ENCODE peak calls at places on chromosomes 2 and 18, in six cellular contexts. One of them, this sample, is unnamed.
A peak's percentile ranks its signal among the peaks of the same experiment; 100 is the strongest.

GRCh38 chr2:62354771-62355550 is 151.0 kb downstream of the TMEM17 start:
- DNase-seq in tibial artery: no peak
- DNase-seq in WERI-Rb-1: no peak
- DNase-seq in NT2/D1: no peak
- DNase-seq in stomach: no peak
- DNase-seq in Peyer's patch: no peak
- DNase-seq in this sample: peak; percentile 63

GRCh38 chr2:128605421-128605820 is 286.8 kb upstream of the HS6ST1 start:
- DNase-seq in tibial artery: peak; percentile 43
- DNase-seq in WERI-Rb-1: no peak
- DNase-seq in NT2/D1: no peak
- DNase-seq in stomach: no peak
- DNase-seq in Peyer's patch: no peak
- DNase-seq in this sample: no peak

GRCh38 chr2:79860233-79861058 is 347.6 kb downstream of the CTNNA2 start:
- DNase-seq in tibial artery: no peak
- DNase-seq in WERI-Rb-1: peak; percentile 22
- DNase-seq in NT2/D1: peak; percentile 35
- DNase-seq in stomach: no peak
- DNase-seq in Peyer's patch: no peak
- DNase-seq in this sample: peak; percentile 51

GRCh38 chr18:43043626-43044025 is 71.9 kb downstream of the RIT2 start:
- DNase-seq in tibial artery: no peak
- DNase-seq in WERI-Rb-1: no peak
- DNase-seq in NT2/D1: no peak
- DNase-seq in stomach: no peak
- DNase-seq in Peyer's patch: no peak
- DNase-seq in this sample: no peak

GRCh38 chr18:8106603-8107002 is 502.6 kb upstream of the RAB12 start:
- DNase-seq in tibial artery: no peak
- DNase-seq in WERI-Rb-1: no peak
- DNase-seq in NT2/D1: no peak
- DNase-seq in stomach: no peak
- DNase-seq in Peyer's patch: no peak
- DNase-seq in this sample: no peak

GRCh38 chr18:61203151-61203550 is 130.1 kb upstream of the CDH20 start:
- DNase-seq in tibial artery: no peak
- DNase-seq in WERI-Rb-1: no peak
- DNase-seq in NT2/D1: no peak
- DNase-seq in stomach: no peak
- DNase-seq in Peyer's patch: no peak
- DNase-seq in this sample: no peak

GRCh38 chr2:135164431-135164830 is 112.3 kb downstream of the RAB3GAP1 start:
- DNase-seq in tibial artery: no peak
- DNase-seq in WERI-Rb-1: no peak
- DNase-seq in NT2/D1: peak; percentile 32
- DNase-seq in stomach: no peak
- DNase-seq in Peyer's patch: no peak
- DNase-seq in this sample: no peak

GRCh38 chr2:226622484-226622883 is 177.1 kb downstream of the IRS1 start:
- DNase-seq in tibial artery: no peak
- DNase-seq in WERI-Rb-1: no peak
- DNase-seq in NT2/D1: no peak
- DNase-seq in stomach: no peak
- DNase-seq in Peyer's patch: no peak
- DNase-seq in this sample: peak; percentile 13

GRCh38 chr2:229050063-229050635 is 220.9 kb downstream of the PID1 start:
- DNase-seq in tibial artery: no peak
- DNase-seq in WERI-Rb-1: no peak
- DNase-seq in NT2/D1: no peak
- DNase-seq in stomach: no peak
- DNase-seq in Peyer's patch: no peak
- DNase-seq in this sample: no peak

GRCh38 chr2:126448611-126449010 is 207.3 kb upstream of the GYPC start:
- DNase-seq in tibial artery: no peak
- DNase-seq in WERI-Rb-1: no peak
- DNase-seq in NT2/D1: no peak
- DNase-seq in stomach: no peak
- DNase-seq in Peyer's patch: no peak
- DNase-seq in this sample: no peak

GRCh38 chr2:19532797-19533196 is 174.4 kb upstream of the OSR1 start:
- DNase-seq in tibial artery: no peak
- DNase-seq in WERI-Rb-1: no peak
- DNase-seq in NT2/D1: no peak
- DNase-seq in stomach: no peak
- DNase-seq in Peyer's patch: no peak
- DNase-seq in this sample: no peak

GRCh38 chr18:47150824-47151366 is 595 bp upstream of the HDHD2 start:
- DNase-seq in tibial artery: no peak
- DNase-seq in WERI-Rb-1: peak; percentile 25
- DNase-seq in NT2/D1: no peak
- DNase-seq in stomach: no peak
- DNase-seq in Peyer's patch: no peak
- DNase-seq in this sample: no peak

GRCh38 chr18:26135563-26135962 is 1.9 kb downstream of the PSMA8 start:
- DNase-seq in tibial artery: no peak
- DNase-seq in WERI-Rb-1: no peak
- DNase-seq in NT2/D1: no peak
- DNase-seq in stomach: no peak
- DNase-seq in Peyer's patch: no peak
- DNase-seq in this sample: no peak

GRCh38 chr18:26133652-26134051 is at the start of gene PSMA8:
- DNase-seq in tibial artery: no peak
- DNase-seq in WERI-Rb-1: no peak
- DNase-seq in NT2/D1: no peak
- DNase-seq in stomach: no peak
- DNase-seq in Peyer's patch: peak; percentile 43
- DNase-seq in this sample: peak; percentile 63

DNA sequence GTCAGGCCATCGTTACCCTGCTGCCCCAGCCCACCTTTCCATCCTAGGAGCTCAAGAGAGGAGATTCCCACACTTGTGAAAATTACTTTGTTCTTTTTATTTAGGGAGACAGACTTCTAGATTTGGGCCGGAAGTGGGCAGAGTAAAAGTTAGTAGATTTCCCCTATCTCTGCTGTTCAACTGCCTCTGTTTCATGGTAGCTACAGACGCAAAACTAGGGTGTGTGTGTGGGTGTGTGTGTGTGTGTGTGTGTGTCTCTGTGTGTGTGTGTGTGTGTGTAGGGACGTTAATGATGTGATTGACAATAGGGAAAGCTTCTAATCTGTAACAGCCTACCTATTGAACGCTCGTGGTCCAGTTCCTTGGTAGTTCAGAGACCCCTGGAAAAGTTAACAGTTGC is 441 bp downstream of the PSMA8 start:
- DNase-seq in tibial artery: no peak
- DNase-seq in WERI-Rb-1: no peak
- DNase-seq in NT2/D1: no peak
- DNase-seq in stomach: no peak
- DNase-seq in Peyer's patch: no peak
- DNase-seq in this sample: no peak
- H3K4me3 ChIP-seq in tibial artery: no peak overlapping the region
- H3K4me3 ChIP-seq in WERI-Rb-1: no peak overlapping the region
- H3K4me3 ChIP-seq in NT2/D1: no peak overlapping the region
- H3K4me3 ChIP-seq in stomach: no peak overlapping the region
- H3K4me3 ChIP-seq in Peyer's patch: peak overlapping the region; percentile 13
- H3K4me3 ChIP-seq in this sample: peak overlapping the region; percentile 24

GRCh38 chr2:189047469-189047868 is 73.3 kb downstream of the COL3A1 start:
- DNase-seq in tibial artery: no peak
- DNase-seq in WERI-Rb-1: peak; percentile 71
- DNase-seq in NT2/D1: no peak
- DNase-seq in stomach: no peak
- DNase-seq in Peyer's patch: no peak
- DNase-seq in this sample: no peak
- H3K36me3 ChIP-seq in tibial artery: peaks cover 70% of the 10 kb centered on the region
- H3K36me3 ChIP-seq in WERI-Rb-1: no peaks in the 10 kb centered on the region
- H3K36me3 ChIP-seq in NT2/D1: peaks cover 3% of the 10 kb centered on the region
- H3K36me3 ChIP-seq in stomach: peaks cover 38% of the 10 kb centered on the region
- H3K36me3 ChIP-seq in Peyer's patch: peaks cover 10% of the 10 kb centered on the region
- H3K36me3 ChIP-seq in this sample: no peaks in the 10 kb centered on the region

DNA sequence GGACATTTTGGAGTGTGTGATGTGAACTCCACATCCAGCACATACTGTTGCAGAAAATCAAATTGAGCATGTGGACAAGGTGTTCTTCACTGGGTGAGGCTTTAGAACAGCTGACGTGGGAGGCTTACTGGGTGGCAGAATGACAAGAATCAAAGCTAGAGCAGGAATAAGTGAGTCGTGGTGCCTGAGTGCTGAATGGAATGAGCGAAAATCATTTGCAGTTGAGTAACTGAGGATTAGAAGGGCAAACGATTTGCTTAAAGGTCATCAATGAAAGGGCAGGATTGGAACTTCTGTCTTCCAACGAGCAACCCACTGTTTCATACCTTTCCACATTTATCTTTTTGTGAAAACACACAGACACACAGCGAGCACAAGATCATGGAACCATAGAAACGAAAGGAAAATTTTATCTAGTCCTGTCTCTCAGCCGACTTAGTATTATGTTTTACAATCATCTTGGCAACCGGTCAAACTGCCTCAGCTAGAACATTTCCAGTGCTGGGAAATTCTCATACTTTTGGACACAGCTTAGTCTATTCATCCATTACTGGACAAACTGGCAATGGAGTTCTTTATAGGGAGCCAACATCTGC is 7.2 kb upstream of the DAW1 start:
- DNase-seq in tibial artery: no peak
- DNase-seq in WERI-Rb-1: no peak
- DNase-seq in NT2/D1: no peak
- DNase-seq in stomach: no peak
- DNase-seq in Peyer's patch: no peak
- DNase-seq in this sample: no peak
- H3K4me3 ChIP-seq in tibial artery: no peak overlapping the region
- H3K4me3 ChIP-seq in WERI-Rb-1: no peak overlapping the region
- H3K4me3 ChIP-seq in NT2/D1: no peak overlapping the region
- H3K4me3 ChIP-seq in stomach: no peak overlapping the region
- H3K4me3 ChIP-seq in Peyer's patch: no peak overlapping the region
- H3K4me3 ChIP-seq in this sample: no peak overlapping the region

GRCh38 chr2:127515383-127515915 is 10.8 kb downstream of the IWS1 start:
- DNase-seq in tibial artery: no peak
- DNase-seq in WERI-Rb-1: no peak
- DNase-seq in NT2/D1: no peak
- DNase-seq in stomach: no peak
- DNase-seq in Peyer's patch: no peak
- DNase-seq in this sample: no peak

GRCh38 chr2:127516031-127516430 is 10.3 kb downstream of the IWS1 start:
- DNase-seq in tibial artery: peak; percentile 88
- DNase-seq in WERI-Rb-1: no peak
- DNase-seq in NT2/D1: no peak
- DNase-seq in stomach: no peak
- DNase-seq in Peyer's patch: no peak
- DNase-seq in this sample: no peak

GRCh38 chr2:127514485-127514884 is 11.8 kb downstream of the IWS1 start:
- DNase-seq in tibial artery: no peak
- DNase-seq in WERI-Rb-1: no peak
- DNase-seq in NT2/D1: no peak
- DNase-seq in stomach: no peak
- DNase-seq in Peyer's patch: no peak
- DNase-seq in this sample: peak; percentile 28

GRCh38 chr2:127520424-127520823 is 5.9 kb downstream of the IWS1 start:
- DNase-seq in tibial artery: no peak
- DNase-seq in WERI-Rb-1: no peak
- DNase-seq in NT2/D1: no peak
- DNase-seq in stomach: no peak
- DNase-seq in Peyer's patch: no peak
- DNase-seq in this sample: no peak

GRCh38 chr2:127517465-127517864 is 8.8 kb downstream of the IWS1 start:
- DNase-seq in tibial artery: no peak
- DNase-seq in WERI-Rb-1: no peak
- DNase-seq in NT2/D1: no peak
- DNase-seq in stomach: no peak
- DNase-seq in Peyer's patch: no peak
- DNase-seq in this sample: no peak
- H3K36me3 ChIP-seq in tibial artery: peaks cover 9% of the 10 kb centered on the region
- H3K36me3 ChIP-seq in WERI-Rb-1: peaks cover 71% of the 10 kb centered on the region
- H3K36me3 ChIP-seq in NT2/D1: peaks cover 93% of the 10 kb centered on the region
- H3K36me3 ChIP-seq in stomach: peaks cover 80% of the 10 kb centered on the region
- H3K36me3 ChIP-seq in Peyer's patch: peaks cover 58% of the 10 kb centered on the region
- H3K36me3 ChIP-seq in this sample: peaks cover 10% of the 10 kb centered on the region

GRCh38 chr2:42918041-42918440 is 125.7 kb upstream of the HAAO start:
- DNase-seq in tibial artery: peak; percentile 25
- DNase-seq in WERI-Rb-1: no peak
- DNase-seq in NT2/D1: no peak
- DNase-seq in stomach: no peak
- DNase-seq in Peyer's patch: no peak
- DNase-seq in this sample: no peak

GRCh38 chr2:42916394-42916793 is 124.0 kb upstream of the HAAO start:
- DNase-seq in tibial artery: peak; percentile 58
- DNase-seq in WERI-Rb-1: no peak
- DNase-seq in NT2/D1: no peak
- DNase-seq in stomach: no peak
- DNase-seq in Peyer's patch: no peak
- DNase-seq in this sample: no peak

GRCh38 chr2:42914860-42915259 is 122.5 kb upstream of the HAAO start:
- DNase-seq in tibial artery: no peak
- DNase-seq in WERI-Rb-1: no peak
- DNase-seq in NT2/D1: no peak
- DNase-seq in stomach: no peak
- DNase-seq in Peyer's patch: no peak
- DNase-seq in this sample: no peak

GRCh38 chr2:42918671-42919335 is 126.4 kb upstream of the HAAO start:
- DNase-seq in tibial artery: peak; percentile 16
- DNase-seq in WERI-Rb-1: peak; percentile 79
- DNase-seq in NT2/D1: no peak
- DNase-seq in stomach: no peak
- DNase-seq in Peyer's patch: no peak
- DNase-seq in this sample: no peak

DNA sequence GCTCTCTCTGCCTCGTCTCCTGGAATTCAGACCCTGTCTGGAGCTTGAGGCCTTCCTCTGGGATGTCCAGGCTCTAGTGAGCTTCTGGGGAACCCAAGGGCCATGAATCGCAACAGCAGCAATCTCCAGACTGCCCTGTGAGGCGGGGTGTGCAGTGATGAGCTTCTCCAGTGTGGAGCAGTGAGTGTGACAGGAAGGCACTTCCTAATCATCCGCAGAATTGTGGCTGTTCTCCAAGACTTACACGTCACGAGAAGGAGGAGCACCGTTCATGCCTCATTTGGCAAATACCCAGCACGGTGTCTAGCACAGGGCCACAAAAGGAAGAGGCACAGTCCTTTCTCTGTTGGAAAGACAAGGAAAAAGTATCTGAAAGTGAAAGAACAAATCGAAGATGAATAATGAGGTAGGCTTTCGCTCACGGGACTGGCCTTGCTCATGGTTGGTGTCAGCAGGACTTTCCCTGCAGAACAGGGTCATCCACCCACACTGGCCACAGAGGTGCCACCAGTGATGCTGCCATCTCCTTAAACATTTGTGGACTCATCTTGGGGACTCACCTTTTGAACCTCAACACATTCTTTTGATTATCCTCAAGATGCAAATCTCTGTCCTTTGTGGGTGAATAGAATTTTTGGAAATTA is 125.1 kb upstream of the HAAO start:
- DNase-seq in tibial artery: peak; percentile 62
- DNase-seq in WERI-Rb-1: no peak
- DNase-seq in NT2/D1: no peak
- DNase-seq in stomach: no peak
- DNase-seq in Peyer's patch: no peak
- DNase-seq in this sample: no peak
- H3K4me3 ChIP-seq in tibial artery: no peak overlapping the region
- H3K4me3 ChIP-seq in WERI-Rb-1: no peak overlapping the region
- H3K4me3 ChIP-seq in NT2/D1: no peak overlapping the region
- H3K4me3 ChIP-seq in stomach: no peak overlapping the region
- H3K4me3 ChIP-seq in Peyer's patch: no peak overlapping the region
- H3K4me3 ChIP-seq in this sample: no peak overlapping the region

GRCh38 chr2:112243233-112243632 is 11.6 kb downstream of the ZC3H8 start:
- DNase-seq in tibial artery: no peak
- DNase-seq in WERI-Rb-1: no peak
- DNase-seq in NT2/D1: no peak
- DNase-seq in stomach: no peak
- DNase-seq in Peyer's patch: no peak
- DNase-seq in this sample: no peak
- H3K36me3 ChIP-seq in tibial artery: peaks cover 14% of the 10 kb centered on the region
- H3K36me3 ChIP-seq in WERI-Rb-1: peaks cover 22% of the 10 kb centered on the region
- H3K36me3 ChIP-seq in NT2/D1: peaks cover 45% of the 10 kb centered on the region
- H3K36me3 ChIP-seq in stomach: peaks cover 45% of the 10 kb centered on the region
- H3K36me3 ChIP-seq in Peyer's patch: peaks cover 26% of the 10 kb centered on the region
- H3K36me3 ChIP-seq in this sample: no peaks in the 10 kb centered on the region